ENCODE peak calls at places on chromosomes 5 and 9, in seven cellular contexts. S, W, G, Y, N, U and Q are unnamed samples.

GRCh38 chr9:77673912-77674791 is 26.0 kb upstream of the GNA14 start:
- ATAC-seq in W (no peak), S (peak), N (peak), U (no peak), Y (no peak), G (no peak), Q (peak)

GRCh38 chr9:124468061-124468740 is 17.9 kb downstream of the ADGRD2 start:
- ATAC-seq in G (no peak), U (no peak), Y (no peak), N (no peak), W (peak), S (peak), Q (no peak)

GRCh38 chr9:92298036-92298435 is 4.5 kb upstream of the IARS1 start:
- ATAC-seq in U (no peak), N (no peak), G (no peak), Y (no peak), S (no peak), W (no peak), Q (no peak)

GRCh38 chr9:105052346-105052745 is 124.4 kb upstream of the ABCA1 start:
- ATAC-seq in U (no peak), S (no peak), N (no peak), G (no peak), W (no peak), Y (no peak), Q (peak)

GRCh38 chr9:73213300-73213699 is 61.6 kb downstream of the ANXA1 start:
- ATAC-seq in U (peak), W (peak), N (no peak), G (no peak), Y (no peak), S (no peak), Q (no peak)

GRCh38 chr9:136216541-136217240 is 11.8 kb upstream of the LHX3 start:
- ATAC-seq in N (no peak), W (no peak), G (no peak), Y (no peak), S (no peak), U (no peak), Q (no peak)

GRCh38 chr5:121273818-121274433 is 577.8 kb upstream of the FTMT start:
- ATAC-seq in S (peak), Y (no peak), W (no peak), U (no peak), N (no peak), G (no peak), Q (no peak)

GRCh38 chr9:129023036-129023907 is 4.9 kb downstream of the SH3GLB2 start:
- ATAC-seq in S (no peak), G (peak), N (peak), U (no peak), Y (no peak), W (no peak), Q (peak)

GRCh38 chr9:134267305-134268265 is 58.7 kb upstream of the RXRA start:
- ATAC-seq in S (peak), W (no peak), G (peak), N (peak), U (no peak), Y (no peak), Q (no peak)

GRCh38 chr9:131546336-131547084 is 1.2 kb downstream of the PRRT1B start:
- ATAC-seq in Y (peak), G (no peak), S (peak), N (no peak), W (no peak), U (peak), Q (no peak)

GRCh38 chr9:76552751-76553150 is 93.8 kb downstream of the GCNT1 start:
- ATAC-seq in Y (no peak), U (no peak), N (no peak), W (no peak), G (no peak), S (no peak), Q (no peak)

GRCh38 chr5:35183243-35183955 is 46.9 kb downstream of the PRLR start:
- ATAC-seq in Y (no peak), N (peak), U (peak), S (peak), G (peak), W (peak), Q (peak)

GRCh38 chr9:93326654-93327053 is 124.8 kb upstream of the FAM120A start:
- ATAC-seq in W (no peak), N (no peak), Y (no peak), U (no peak), S (no peak), G (no peak), Q (no peak)

GRCh38 chr5:97115932-97116331 is 26.5 kb downstream of the LIX1 start:
- ATAC-seq in W (no peak), Y (no peak), G (no peak), S (no peak), N (peak), U (no peak), Q (no peak)

GRCh38 chr5:119055267-119055666 is 15.6 kb upstream of the DMXL1 start:
- ATAC-seq in G (no peak), W (no peak), N (no peak), Y (no peak), S (no peak), U (no peak), Q (no peak)